ENCODE peak calls at places on chromosomes 1 and 21, in eight cellular contexts. X is amygdala; Y is NB4; R is HTR-8/SVneo; A is COR-L47; O is fibroblast of the aortic adventitia; L is MCF 10A; V is central memory CD4-positive, alpha-beta T cell. Z is an unnamed sample.

GRCh38 chr1:186424539-186424938 is 36.4 kb downstream of the PDC start:
- DNase-seq in X (no peak), Y (no peak), R (no peak), A (peak; percentile 28), O (no peak), L (no peak), V (no peak), Z (no peak)

GRCh38 chr1:58358311-58358710 is 188.2 kb downstream of the OMA1 start:
- DNase-seq in X (no peak), Y (no peak), R (no peak), A (peak; percentile 32), O (no peak), L (peak; percentile 28), V (no peak), Z (no peak)

GRCh38 chr1:3693321-3693720 is 41.0 kb downstream of the TP73 start:
- DNase-seq in X (no peak), Y (no peak), R (no peak), A (no peak), O (no peak), L (no peak), V (no peak), Z (no peak)

GRCh38 chr1:87880098-87880746 is 551.5 kb downstream of the LMO4 start:
- DNase-seq in X (no peak), Y (no peak), R (no peak), A (no peak), O (no peak), L (no peak), V (no peak), Z (no peak)

GRCh38 chr1:214525535-214526019 is 25.8 kb downstream of the PTPN14 start:
- DNase-seq in X (no peak), Y (peak; percentile 12), R (no peak), A (no peak), O (no peak), L (peak; percentile 75), V (no peak), Z (no peak)

GRCh38 chr1:234589854-234590620 is 19.9 kb downstream of the IRF2BP2 start:
- DNase-seq in X (peak; percentile 11), Y (no peak), R (no peak), A (no peak), O (peak; percentile 50), L (peak; percentile 72), V (no peak), Z (no peak)

GRCh38 chr1:25022361-25023189 is 92.5 kb upstream of the RUNX3 start:
- DNase-seq in X (peak; percentile 50), Y (peak; percentile 94), R (peak; percentile 88), A (no peak), O (peak; percentile 61), L (peak; percentile 96), V (peak; percentile 93), Z (peak; percentile 92)

GRCh38 chr21:45615145-45615711 is 28.3 kb upstream of the PCBP3 start:
- DNase-seq in X (no peak), Y (peak; percentile 22), R (no peak), A (no peak), O (peak; percentile 33), L (peak; percentile 26), V (peak; percentile 93), Z (no peak)

GRCh38 chr1:235888119-235888643 is 21.5 kb upstream of the LYST start:
- DNase-seq in X (no peak), Y (no peak), R (no peak), A (no peak), O (no peak), L (no peak), V (peak; percentile 42), Z (no peak)

GRCh38 chr1:88800382-88801051 is 90.8 kb downstream of the GTF2B start:
- DNase-seq in X (no peak), Y (peak; percentile 41), R (peak; percentile 8), A (no peak), O (peak; percentile 27), L (peak; percentile 55), V (peak; percentile 29), Z (peak; percentile 37)

GRCh38 chr1:51070640-51071039 is 31.4 kb upstream of the C1orf185 start:
- DNase-seq in X (no peak), Y (no peak), R (no peak), A (no peak), O (peak; percentile 84), L (no peak), V (no peak), Z (no peak)

GRCh38 chr1:54804471-54805132 is 3.5 kb upstream of the TTC22 start:
- DNase-seq in X (no peak), Y (no peak), R (no peak), A (no peak), O (peak; percentile 25), L (no peak), V (no peak), Z (no peak)

GRCh38 chr1:75208862-75209261 is 74.7 kb downstream of the LHX8 start:
- DNase-seq in X (no peak), Y (no peak), R (no peak), A (no peak), O (no peak), L (no peak), V (no peak), Z (no peak)

GRCh38 chr1:162191396-162192322 is 122.2 kb downstream of the NOS1AP start:
- DNase-seq in X (no peak), Y (no peak), R (no peak), A (no peak), O (no peak), L (no peak), V (no peak), Z (no peak)

GRCh38 chr1:40185951-40186864 is 25.0 kb downstream of the RLF start:
- DNase-seq in X (peak; percentile 14), Y (peak; percentile 43), R (no peak), A (no peak), O (no peak), L (peak; percentile 9), V (no peak), Z (no peak)